ENCODE peak calls at places on chromosomes 1 and 21, in five cellular contexts. T is small intestine, N is spleen, R is IMR-90, I is lung. L is an unnamed sample. For H3K27me3, the result is how much of the 10 kb centered on the place peaks cover.

GRCh38 chr1:183881387-183882084 is 76.6 kb downstream of the RGL1 start:
- DNase-seq in T (peak), N (no peak), R (peak), I (peak), L (no peak)

GRCh38 chr1:176225485-176225884 is 18.4 kb upstream of the COP1 start:
- DNase-seq in T (no peak), N (no peak), R (no peak), I (no peak), L (no peak)

GRCh38 chr1:226498690-226499008 is 49.9 kb upstream of the STUM start:
- DNase-seq in T (no peak), N (no peak), R (no peak), I (no peak), L (no peak)

GRCh38 chr1:158730453-158730852 is 9.9 kb upstream of the OR6K3 start:
- DNase-seq in T (peak), N (no peak), R (no peak), I (no peak), L (no peak)

GRCh38 chr1:45767035-45767434 is 16.6 kb upstream of the IPP start:
- DNase-seq in T (no peak), N (no peak), R (peak), I (no peak), L (no peak)

GRCh38 chr1:47834326-47834725 is 162.9 kb downstream of the TRABD2B start:
- DNase-seq in T (peak), N (no peak), R (no peak), I (no peak), L (no peak)

GRCh38 chr1:177256153-177256814 is 85.5 kb downstream of the BRINP2 start:
- DNase-seq in T (peak), N (peak), R (peak), I (peak), L (no peak)

GRCh38 chr1:229579101-229579651 is 20.7 kb upstream of the ABCB10 start:
- DNase-seq in T (no peak), N (no peak), R (peak), I (no peak), L (no peak)

GRCh38 chr21:18493420-18493819 is 89.8 kb upstream of the TMPRSS15 start:
- DNase-seq in T (no peak), N (no peak), R (no peak), I (no peak), L (no peak)

GRCh38 chr1:183898001-183898396 is 93.1 kb downstream of the RGL1 start:
- DNase-seq in T (no peak), N (no peak), R (no peak), I (no peak), L (peak)

GRCh38 chr1:246925997-246926626 is 5.6 kb downstream of the AHCTF1 start:
- DNase-seq in T (no peak), N (no peak), R (no peak), I (no peak), L (no peak)

GRCh38 chr1:170694172-170694926 is 30.4 kb downstream of the PRRX1 start:
- DNase-seq in T (no peak), N (no peak), R (no peak), I (no peak), L (peak)

GRCh38 chr1:166721145-166721544 is 118.1 kb upstream of the POGK start:
- DNase-seq in T (no peak), N (no peak), R (no peak), I (no peak), L (no peak)

GRCh38 chr1:2275796-2276536 is 47.8 kb downstream of the SKI start:
- DNase-seq in T (peak), N (no peak), R (peak), I (peak), L (no peak)

GRCh38 chr1:150165622-150166612 is 16.2 kb downstream of the PLEKHO1 start:
- DNase-seq in T (peak), N (no peak), R (peak), I (no peak), L (no peak)

GRCh38 chr21:36640260-36641244 is 58.4 kb upstream of the SIM2 start:
- DNase-seq in T (no peak), N (no peak), R (peak), I (no peak), L (no peak)

GRCh38 chr1:10692401-10693021 is 103.9 kb downstream of the CASZ1 start:
- DNase-seq in T (peak), N (peak), R (no peak), I (peak), L (no peak)

GRCh38 chr1:113912594-113913311 is 7.6 kb downstream of the DCLRE1B start:
- DNase-seq in T (peak), N (no peak), R (peak), I (no peak), L (no peak)

GRCh38 chr1:177585492-177586220 is 384.2 kb downstream of the SEC16B start:
- DNase-seq in T (peak), N (no peak), R (no peak), I (no peak), L (no peak)

GRCh38 chr1:21277178-21277577 is 13.1 kb downstream of the ECE1 start:
- DNase-seq in T (no peak), N (no peak), R (no peak), I (no peak), L (no peak)

GRCh38 chr1:66947267-66947666 is 22.5 kb downstream of the MIER1 start:
- DNase-seq in T (no peak), N (no peak), R (peak), I (no peak), L (no peak)

GRCh38 chr1:223556414-223557124 is 108.9 kb downstream of the CAPN8 start:
- DNase-seq in T (peak), N (no peak), R (peak), I (peak), L (no peak)

GRCh38 chr1:119482517-119483425 is 24.2 kb upstream of the HSD3B1 start:
- DNase-seq in T (no peak), N (no peak), R (no peak), I (no peak), L (peak)

GRCh38 chr21:43362928-43363314 is 64.0 kb downstream of the SIK1 start:
- DNase-seq in T (no peak), N (no peak), R (no peak), I (no peak), L (no peak)

GRCh38 chr1:159092398-159092760 is 15.8 kb upstream of the AIM2 start:
- DNase-seq in T (no peak), N (no peak), R (no peak), I (no peak), L (no peak)

GRCh38 chr1:20110679-20111078 is 8.7 kb downstream of the PLA2G2D start:
- DNase-seq in T (no peak), N (no peak), R (peak), I (no peak), L (no peak)

GRCh38 chr1:35702540-35702939 is 16.1 kb downstream of the C1orf216 start:
- DNase-seq in T (no peak), N (no peak), R (no peak), I (no peak), L (no peak)

GRCh38 chr1:228372183-228373003 is 34.2 kb downstream of the TRIM11 start:
- DNase-seq in T (peak), N (peak), R (no peak), I (no peak), L (no peak)

GRCh38 chr1:195908121-195908520 is 700.1 kb downstream of the KCNT2 start:
- DNase-seq in T (no peak), N (no peak), R (peak), I (no peak), L (no peak)

GRCh38 chr1:222777977-222778376 is 36.9 kb upstream of the DISP1 start:
- DNase-seq in T (no peak), N (no peak), R (peak), I (no peak), L (no peak)

GRCh38 chr1:62294211-62294610 is 25.0 kb downstream of the KANK4 start:
- DNase-seq in T (no peak), N (no peak), R (no peak), I (no peak), L (no peak)

GRCh38 chr1:107056426-107057196 is at the start of gene PRMT6:
- DNase-seq in T (peak), N (peak), R (peak), I (peak), L (peak)

GRCh38 chr1:209404577-209404976 is 178.9 kb upstream of the CAMK1G start:
- DNase-seq in T (no peak), N (no peak), R (no peak), I (no peak), L (no peak)

GRCh38 chr1:200550367-200550766 is 70.2 kb downstream of the KIF14 start:
- DNase-seq in T (no peak), N (no peak), R (peak), I (no peak), L (no peak)

GRCh38 chr21:44899768-44900558 is 20.7 kb downstream of the ITGB2 start:
- DNase-seq in T (no peak), N (no peak), R (no peak), I (no peak), L (no peak)

GRCh38 chr21:30336596-30336995 is 898 bp downstream of the KRTAP27-1 start:
- DNase-seq in T (no peak), N (no peak), R (no peak), I (no peak), L (no peak)

GRCh38 chr21:39852021-39852721 is 15.1 kb upstream of the PCP4 start:
- DNase-seq in T (no peak), N (no peak), R (no peak), I (no peak), L (peak)

DNA sequence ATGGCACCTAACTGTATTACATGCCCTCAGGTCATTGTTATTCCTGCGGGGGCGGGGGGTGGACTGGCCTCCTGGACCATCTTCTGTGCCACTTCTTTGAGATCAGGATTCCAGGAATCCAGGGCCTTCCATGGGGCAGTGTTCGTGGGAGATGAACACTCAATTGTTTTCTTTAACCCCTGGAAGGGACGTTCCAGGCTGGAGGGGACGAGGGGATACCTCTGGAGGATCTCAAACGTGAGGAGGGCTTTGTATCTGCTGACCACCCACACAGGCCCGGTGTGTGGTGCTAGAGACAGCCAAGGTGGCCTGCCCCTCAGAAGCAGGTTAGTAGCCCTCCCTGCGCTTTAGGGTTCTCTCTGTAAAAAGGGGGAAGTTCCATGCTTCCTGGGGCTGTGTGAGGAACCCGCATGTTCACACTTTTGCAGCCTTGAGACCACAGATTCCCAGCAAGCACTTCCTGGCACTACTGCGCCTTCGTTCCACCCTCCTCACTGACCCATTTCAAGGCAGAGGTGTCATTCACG is 8.0 kb upstream of the GUCA2B start:
- DNase-seq in T (no peak), N (no peak), R (no peak), I (no peak), L (no peak)
- H3K27me3 ChIP-seq in T (under half), N (under half), R (half or more), I (under half), L (under half)

GRCh38 chr1:225155555-225155954 is 226.1 kb downstream of the DNAH14 start:
- DNase-seq in T (no peak), N (no peak), R (no peak), I (no peak), L (no peak)
- H3K4me3 ChIP-seq in T (no peak), N (no peak), R (no peak), I (no peak), L (no peak)

GRCh38 chr1:234549447-234550021 is 60.4 kb downstream of the IRF2BP2 start:
- DNase-seq in T (no peak), N (no peak), R (no peak), I (no peak), L (no peak)
- H3K27ac ChIP-seq in T (no peak), N (no peak), R (no peak), I (no peak), L (no peak)

GRCh38 chr1:205569411-205570172 is 62.2 kb downstream of the ELK4 start:
- DNase-seq in T (no peak), N (no peak), R (no peak), I (no peak), L (no peak)
- H3K27me3 ChIP-seq in T (under half), N (under half), R (half or more), I (under half), L (half or more)

GRCh38 chr1:163069655-163070277 is 605 bp downstream of the RGS4 start:
- DNase-seq in T (no peak), N (no peak), R (no peak), I (no peak), L (no peak)
- H3K4me3 ChIP-seq in T (no peak), N (no peak), R (peak), I (no peak), L (peak)

GRCh38 chr1:22919341-22920025 is 53.2 kb downstream of the LACTBL1 start:
- DNase-seq in T (no peak), N (peak), R (peak), I (no peak), L (no peak)

GRCh38 chr1:22920734-22921451 is 51.8 kb downstream of the LACTBL1 start:
- DNase-seq in T (no peak), N (peak), R (no peak), I (no peak), L (no peak)

GRCh38 chr1:22920026-22920733 is 52.5 kb downstream of the LACTBL1 start:
- DNase-seq in T (no peak), N (no peak), R (no peak), I (no peak), L (no peak)

GRCh38 chr1:22916469-22916817 is 56.2 kb downstream of the LACTBL1 start:
- DNase-seq in T (peak), N (no peak), R (no peak), I (no peak), L (no peak)

GRCh38 chr1:22918644-22919043 is 54.0 kb downstream of the LACTBL1 start:
- DNase-seq in T (no peak), N (no peak), R (no peak), I (no peak), L (no peak)
- H3K27ac ChIP-seq in T (no peak), N (no peak), R (no peak), I (no peak), L (no peak)

DNA sequence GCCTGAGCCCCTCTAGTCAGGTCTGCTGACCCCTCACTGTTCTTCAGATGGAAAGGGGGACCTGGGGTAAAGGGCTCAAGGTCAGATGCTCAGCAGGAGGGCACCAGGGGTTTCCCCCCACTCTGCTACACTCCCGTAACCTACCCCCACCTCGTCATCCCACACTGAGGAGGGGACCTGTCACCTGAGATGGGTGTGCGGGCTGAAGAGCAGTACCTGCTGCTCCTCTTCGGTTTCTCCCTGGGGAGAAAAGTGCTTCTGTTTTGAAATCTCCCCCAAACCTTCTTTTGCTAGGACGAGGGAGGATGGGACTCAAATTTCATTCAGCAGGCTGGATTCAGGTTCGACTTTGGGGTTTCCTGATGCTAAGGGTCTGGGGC is 65.2 kb downstream of the SYT2 start:
- DNase-seq in T (no peak), N (no peak), R (no peak), I (no peak), L (no peak)
- H3K27me3 ChIP-seq in T (under half), N (under half), R (half or more), I (under half), L (under half)

GRCh38 chr21:38475519-38475918 is 22.8 kb downstream of the ERG start:
- DNase-seq in T (no peak), N (no peak), R (no peak), I (no peak), L (no peak)

GRCh38 chr21:38474124-38474523 is 24.2 kb downstream of the ERG start:
- DNase-seq in T (no peak), N (no peak), R (no peak), I (no peak), L (no peak)

GRCh38 chr21:38472709-38473108 is 25.6 kb downstream of the ERG start:
- DNase-seq in T (no peak), N (peak), R (no peak), I (no peak), L (peak)

GRCh38 chr21:38476385-38476784 is 21.9 kb downstream of the ERG start:
- DNase-seq in T (peak), N (no peak), R (no peak), I (no peak), L (no peak)

DNA sequence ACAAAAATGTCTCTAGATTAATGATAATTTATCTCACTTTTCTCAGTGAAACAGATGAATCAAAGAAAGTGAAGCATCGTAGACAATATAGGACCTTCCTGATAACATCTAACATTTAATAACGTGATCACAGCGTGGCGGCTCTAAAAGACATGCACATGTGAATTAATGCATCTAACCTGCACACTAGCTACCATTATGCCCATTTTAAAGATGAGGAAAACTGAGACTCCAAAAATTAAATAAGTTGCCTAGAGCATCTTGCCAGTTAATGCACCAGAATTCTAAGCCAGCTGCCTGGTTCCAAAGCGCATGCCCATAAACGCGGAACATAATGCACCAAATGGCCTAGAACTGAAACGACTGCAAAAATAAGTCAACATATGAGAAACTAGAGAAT is 23.5 kb downstream of the ERG start:
- DNase-seq in T (no peak), N (no peak), R (no peak), I (no peak), L (no peak)
- H3K4me3 ChIP-seq in T (no peak), N (no peak), R (no peak), I (no peak), L (no peak)

L was measured in esophagus muscularis mucosa.